ENCODE peak calls at places on chromosomes 3 and 15, in four cellular contexts. M is GM12878, G is IMR-90, P is K562. E is an unnamed sample.

GRCh38 chr15:101070502-101071273 is 151.5 kb downstream of the LRRK1 start:
- DNase-seq in M (no peak), G (peak; percentile 89), P (no peak), E (no peak)

GRCh38 chr15:27538325-27538724 is 560.8 kb downstream of the OCA2 start:
- DNase-seq in M (no peak), G (no peak), P (no peak), E (no peak)

GRCh38 chr3:18988619-18989229 is 159.6 kb upstream of the KCNH8 start:
- DNase-seq in M (no peak), G (no peak), P (no peak), E (no peak)

GRCh38 chr3:76063019-76063418 is 277.7 kb upstream of the ZNF717 start:
- DNase-seq in M (no peak), G (peak; percentile 82), P (no peak), E (no peak)

GRCh38 chr3:101758224-101758623 is 20.8 kb upstream of the NXPE3 start:
- DNase-seq in M (no peak), G (no peak), P (no peak), E (no peak)

GRCh38 chr3:32372213-32372490 is 19.5 kb upstream of the CMTM7 start:
- DNase-seq in M (no peak), G (no peak), P (no peak), E (no peak)

GRCh38 chr3:13385373-13385965 is 34.7 kb downstream of the NUP210 start:
- DNase-seq in M (no peak), G (peak; percentile 37), P (no peak), E (no peak)

GRCh38 chr15:62818691-62819090 is 223.9 kb upstream of the TPM1 start:
- DNase-seq in M (no peak), G (peak; percentile 23), P (no peak), E (no peak)

GRCh38 chr3:136142592-136142991 is 53.5 kb downstream of the MSL2 start:
- DNase-seq in M (no peak), G (peak; percentile 86), P (no peak), E (no peak)

GRCh38 chr3:6449099-6449498 is 411.8 kb upstream of the GRM7 start:
- DNase-seq in M (no peak), G (no peak), P (no peak), E (no peak)

GRCh38 chr15:84598993-84599392 is 1.8 kb upstream of the ZSCAN2 start:
- DNase-seq in M (no peak), G (peak; percentile 66), P (peak; percentile 81), E (no peak)

GRCh38 chr3:28940530-28940929 is 340.3 kb upstream of the RBMS3 start:
- DNase-seq in M (peak; percentile 33), G (peak; percentile 92), P (no peak), E (no peak)

GRCh38 chr3:31903686-31904431 is 77.2 kb downstream of the OSBPL10 start:
- DNase-seq in M (no peak), G (no peak), P (no peak), E (no peak)

GRCh38 chr3:98712726-98713125 is 50.4 kb upstream of the ST3GAL6 start:
- DNase-seq in M (no peak), G (no peak), P (no peak), E (no peak)

GRCh38 chr15:99696096-99696495 is 37.1 kb downstream of the LYSMD4 start:
- DNase-seq in M (no peak), G (no peak), P (no peak), E (no peak)

GRCh38 chr3:170730071-170730812 is 139.8 kb downstream of the RPL22L1 start:
- DNase-seq in M (no peak), G (no peak), P (peak; percentile 83), E (no peak)

GRCh38 chr3:7062714-7063113 is 201.8 kb downstream of the GRM7 start:
- DNase-seq in M (no peak), G (no peak), P (no peak), E (no peak)

GRCh38 chr15:48333553-48333952 is 2.3 kb downstream of the DUT start:
- DNase-seq in M (no peak), G (no peak), P (no peak), E (no peak)

GRCh38 chr3:172673210-172673679 is 37.6 kb downstream of the NCEH1 start:
- DNase-seq in M (no peak), G (peak; percentile 80), P (peak; percentile 61), E (peak; percentile 78)

GRCh38 chr3:134079111-134079531 is 49.4 kb upstream of the SLCO2A1 start:
- DNase-seq in M (no peak), G (no peak), P (no peak), E (no peak)

GRCh38 chr3:126535636-126536035 is 11.7 kb downstream of the CHST13 start:
- DNase-seq in M (no peak), G (no peak), P (no peak), E (no peak)

GRCh38 chr3:52892625-52893311 is 4.6 kb downstream of the STIMATE start:
- DNase-seq in M (peak; percentile 41), G (no peak), P (no peak), E (no peak)

GRCh38 chr3:8505621-8506020 is 4.0 kb downstream of the LMCD1 start:
- DNase-seq in M (no peak), G (no peak), P (no peak), E (no peak)

GRCh38 chr15:33551860-33552259 is 241.1 kb downstream of the RYR3 start:
- DNase-seq in M (no peak), G (no peak), P (no peak), E (no peak)

GRCh38 chr15:49462242-49462641 is 39.2 kb downstream of the FGF7 start:
- DNase-seq in M (no peak), G (no peak), P (no peak), E (no peak)

GRCh38 chr15:68526784-68527183 is 52.0 kb upstream of the CORO2B start:
- DNase-seq in M (no peak), G (no peak), P (no peak), E (no peak)

GRCh38 chr3:133037440-133037839 is 751 bp upstream of the TMEM108 start:
- DNase-seq in M (no peak), G (no peak), P (no peak), E (no peak)

GRCh38 chr3:185207931-185208746 is 45.7 kb downstream of the EHHADH start:
- DNase-seq in M (peak; percentile 83), G (peak; percentile 61), P (no peak), E (no peak)
- H4K20me1 ChIP-seq in M (no peaks in the 10 kb centered on the region), G (no peaks in the 10 kb centered on the region), P (no peaks in the 10 kb centered on the region), E (no peaks in the 10 kb centered on the region)

GRCh38 chr3:34198309-34198708 is 399.9 kb downstream of the PDCD6IP start:
- DNase-seq in M (no peak), G (no peak), P (no peak), E (no peak)
- TF ChIP-seq CHD1 in M (no peak), G (no peak), P (no peak), E (no peak)

GRCh38 chr15:59410448-59410896 is 27.5 kb upstream of the FAM81A start:
- DNase-seq in M (peak; percentile 64), G (no peak), P (no peak), E (no peak)
- H4K20me1 ChIP-seq in M (no peaks in the 10 kb centered on the region), G (no peaks in the 10 kb centered on the region), P (no peaks in the 10 kb centered on the region), E (no peaks in the 10 kb centered on the region)

GRCh38 chr15:94205366-94205765 is 26.0 kb upstream of the MCTP2 start:
- DNase-seq in M (no peak), G (peak; percentile 18), P (no peak), E (no peak)
- TF ChIP-seq CHD1 in M (no peak), G (no peak), P (no peak), E (no peak)

GRCh38 chr3:113746069-113746954 is at the start of gene NAA50:
- DNase-seq in M (peak; percentile 82), G (peak; percentile 95), P (peak; percentile 88), E (peak; percentile 75)

GRCh38 chr3:113745273-113746068 is 578 bp downstream of the NAA50 start:
- DNase-seq in M (peak; percentile 72), G (peak; percentile 90), P (peak; percentile 79), E (peak; percentile 34)

GRCh38 chr3:113741086-113741485 is 5.0 kb downstream of the NAA50 start:
- DNase-seq in M (no peak), G (no peak), P (no peak), E (no peak)

GRCh38 chr3:113744941-113745272 is 1.1 kb downstream of the NAA50 start:
- DNase-seq in M (no peak), G (no peak), P (no peak), E (no peak)

DNA sequence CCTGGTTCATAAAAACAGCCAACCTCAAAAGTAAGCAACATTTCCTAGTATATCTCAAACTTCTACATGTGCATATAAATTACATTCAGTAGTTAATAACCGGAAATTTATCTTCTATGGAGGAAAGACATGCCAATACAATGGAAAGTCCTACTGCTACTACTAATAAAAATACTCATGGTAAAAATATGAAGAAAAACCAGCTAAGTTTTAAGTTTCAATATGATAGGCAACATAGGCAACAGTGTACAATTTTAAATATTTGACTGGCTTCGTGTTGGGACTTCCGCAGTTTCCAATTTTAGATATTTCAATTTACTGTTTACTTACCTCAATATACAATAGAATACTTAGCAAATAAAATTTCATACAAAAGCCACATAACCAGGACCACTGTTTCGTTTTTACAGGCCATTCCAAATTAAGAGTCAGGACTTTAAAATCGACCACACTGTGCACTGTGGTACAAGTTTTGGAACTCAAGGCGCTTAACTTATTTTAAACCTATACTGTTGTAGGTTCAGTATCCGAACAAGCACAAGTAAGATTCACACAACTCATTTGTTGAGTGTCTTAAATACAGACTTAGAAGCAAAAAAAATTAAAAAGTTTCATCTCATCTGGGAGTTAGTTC is 2.9 kb downstream of the NAA50 start:
- DNase-seq in M (no peak), G (no peak), P (no peak), E (no peak)
- H4K20me1 ChIP-seq in M (no peaks in the 10 kb centered on the region), G (peaks cover 53% of the 10 kb centered on the region), P (peaks cover 9% of the 10 kb centered on the region), E (peaks cover 10% of the 10 kb centered on the region)

DNA sequence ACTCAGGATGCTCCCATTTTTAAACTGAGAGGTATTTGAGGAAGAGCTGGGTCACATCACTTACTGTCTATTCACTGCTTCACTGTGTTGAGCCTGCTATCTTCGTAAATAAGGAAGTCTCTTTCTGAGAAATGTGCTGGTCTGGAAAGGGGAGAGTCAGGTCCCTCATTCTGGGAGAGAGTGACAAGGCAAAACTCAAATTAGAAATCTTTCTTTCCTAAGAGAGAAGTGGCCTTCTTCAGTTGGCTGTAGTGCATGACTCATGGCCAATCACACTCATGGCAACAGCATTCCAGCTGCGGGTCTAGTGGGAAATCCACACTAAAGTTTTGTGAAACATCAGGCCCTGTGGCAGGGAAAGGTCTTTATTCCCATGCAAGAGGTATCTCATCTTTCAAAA is 11.5 kb upstream of the TIMP4 start:
- DNase-seq in M (no peak), G (peak; percentile 77), P (no peak), E (no peak)
- TF ChIP-seq CHD1 in M (no peak), G (no peak), P (no peak), E (no peak)

DNA sequence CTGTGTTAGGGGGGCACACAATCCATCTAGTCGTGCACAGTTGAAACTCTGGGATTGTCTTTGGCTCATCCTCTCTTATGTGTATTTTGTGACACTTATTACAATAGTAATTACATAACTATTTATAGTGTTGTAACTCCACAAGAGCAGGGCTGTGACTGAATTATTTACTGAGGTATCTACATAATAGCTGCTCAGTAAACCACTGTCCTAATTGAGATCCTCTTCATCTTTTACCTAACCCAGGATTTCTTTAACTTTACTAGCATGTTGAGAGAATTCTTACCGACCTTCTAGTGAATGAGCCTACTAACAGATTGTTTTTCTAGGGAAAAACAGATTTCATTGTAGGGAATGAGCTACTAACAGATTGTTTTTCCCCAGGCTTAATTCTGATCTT is 11.1 kb downstream of the KLHL18 start:
- DNase-seq in M (no peak), G (no peak), P (no peak), E (no peak)
- H4K20me1 ChIP-seq in M (no peaks in the 10 kb centered on the region), G (peaks cover 12% of the 10 kb centered on the region), P (no peaks in the 10 kb centered on the region), E (peaks cover 14% of the 10 kb centered on the region)

E was measured in H1.